ENCODE peak calls at places on chromosomes 11 and 22, in nine cellular contexts. Z, I, A, N, Y, Q, R, H and J are unnamed samples.

GRCh38 chr11:115965754-115966504 is 461.7 kb upstream of the CADM1 start:
- DNase-seq in H (no peak), I (no peak), R (no peak), A (no peak), Q (no peak), Z (peak; percentile 85), N (no peak), Y (no peak), J (no peak)

GRCh38 chr11:14541180-14541579 is 21.0 kb upstream of the PSMA1 start:
- DNase-seq in I (no peak), H (no peak), A (no peak), Z (no peak), R (no peak), Y (no peak), Q (peak; percentile 24), N (no peak), J (no peak)

GRCh38 chr11:10913996-10914514 is 56.2 kb upstream of the ZBED5 start:
- DNase-seq in N (no peak), A (no peak), Q (no peak), Y (no peak), I (no peak), R (no peak), Z (no peak), H (no peak), J (no peak)

GRCh38 chr22:38271927-38272372 is 860 bp downstream of the TMEM184B start:
- DNase-seq in Z (no peak), H (no peak), R (no peak), Q (no peak), N (no peak), Y (no peak), A (no peak), I (no peak), J (no peak)

GRCh38 chr11:12731841-12732336 is 57.7 kb downstream of the TEAD1 start:
- DNase-seq in Z (peak; percentile 78), H (no peak), R (no peak), I (no peak), Q (peak; percentile 55), A (no peak), Y (no peak), N (no peak), J (no peak)

GRCh38 chr22:39598017-39598965 is 27.7 kb downstream of the CACNA1I start:
- DNase-seq in Q (no peak), Y (peak; percentile 64), H (no peak), N (peak; percentile 76), Z (no peak), I (peak; percentile 86), A (no peak), R (peak; percentile 63), J (no peak)

GRCh38 chr11:17560281-17561110 is 13.4 kb downstream of the OTOG start:
- DNase-seq in Y (no peak), A (no peak), R (no peak), I (no peak), Q (no peak), N (no peak), Z (no peak), H (no peak), J (no peak)

GRCh38 chr11:67167086-67167485 is 48.0 kb downstream of the KDM2A start:
- DNase-seq in A (no peak), I (no peak), Y (no peak), H (no peak), N (no peak), R (no peak), Q (peak; percentile 18), Z (peak; percentile 23), J (no peak)

GRCh38 chr11:83409891-83410290 is 123.7 kb upstream of the CCDC90B start:
- DNase-seq in A (peak; percentile 31), H (no peak), N (no peak), Y (no peak), Q (no peak), I (no peak), R (no peak), Z (no peak), J (no peak)

GRCh38 chr11:73268671-73269271 is 3.4 kb upstream of the P2RY6 start:
- DNase-seq in Z (no peak), A (no peak), Q (no peak), I (no peak), N (no peak), H (no peak), Y (no peak), R (no peak), J (no peak)

GRCh38 chr22:29205598-29206371 is at the start of gene EMID1:
- DNase-seq in Q (peak; percentile 4), R (no peak), I (peak; percentile 42), N (peak; percentile 73), Z (no peak), Y (no peak), H (no peak), A (no peak), J (no peak)

GRCh38 chr11:132886335-132886734 is 646.0 kb downstream of the OPCML start:
- DNase-seq in H (no peak), Y (no peak), A (no peak), N (no peak), R (no peak), I (no peak), Q (no peak), Z (peak; percentile 80), J (no peak)

GRCh38 chr11:72965672-72966071 is 151.5 kb downstream of the ATG16L2 start:
- DNase-seq in H (no peak), R (no peak), I (no peak), Y (no peak), Z (no peak), A (no peak), N (no peak), Q (no peak), J (no peak)

GRCh38 chr11:29373725-29374124 is 643.1 kb downstream of the KCNA4 start:
- DNase-seq in N (no peak), I (no peak), Q (no peak), A (no peak), R (no peak), H (no peak), Z (no peak), Y (no peak), J (no peak)

GRCh38 chr22:38412435-38413084 is 42.4 kb downstream of the KCNJ4 start:
- DNase-seq in Q (no peak), I (peak; percentile 71), N (no peak), R (peak; percentile 14), H (no peak), Z (no peak), A (no peak), Y (peak; percentile 26), J (no peak)

GRCh38 chr11:17036666-17037658 is 22.7 kb upstream of the PLEKHA7 start:
- DNase-seq in I (no peak), N (no peak), Y (no peak), R (no peak), Q (peak; percentile 5), H (no peak), Z (no peak), A (no peak), J (no peak)